ENCODE peak calls at places on chromosomes 11 and 22, in eight cellular contexts. N is AG09319, C is GM10248, S is lower lobe of right lung, Z is PC-9, E is hepatocyte, F is body of pancreas, G is A549. K is an unnamed sample.

GRCh38 chr22:21690401-21690801 is 24.6 kb downstream of the PPIL2 start:
- DNase-seq in Z (no peak), E (no peak), N (no peak), G (no peak), F (peak), S (no peak), C (peak), K (no peak)

GRCh38 chr22:39990688-39991087 is 4.1 kb upstream of the FAM83F start:
- DNase-seq in E (no peak), Z (no peak), F (no peak), S (no peak), G (no peak), N (no peak), C (no peak), K (no peak)

GRCh38 chr11:134474942-134475341 is 62.9 kb upstream of the B3GAT1 start:
- DNase-seq in S (no peak), G (no peak), E (no peak), F (no peak), C (no peak), N (no peak), Z (no peak), K (no peak)

GRCh38 chr22:44180706-44181032 is at the start of gene PARVG:
- DNase-seq in Z (no peak), S (no peak), N (no peak), G (no peak), C (peak), E (peak), F (no peak), K (no peak)

GRCh38 chr22:48968201-48968959 is 859.3 kb downstream of the BRD1 start:
- DNase-seq in Z (peak), E (peak), G (peak), C (no peak), F (peak), S (no peak), N (no peak), K (no peak)

GRCh38 chr11:100740440-100740839 is 53.4 kb downstream of the ARHGAP42 start:
- DNase-seq in C (no peak), E (no peak), F (no peak), N (no peak), G (no peak), Z (peak), S (no peak), K (no peak)

GRCh38 chr22:38720350-38720749 is 14.6 kb downstream of the GTPBP1 start:
- DNase-seq in C (no peak), S (no peak), F (no peak), G (no peak), N (no peak), E (no peak), Z (no peak), K (no peak)

GRCh38 chr11:40295466-40295865 is 1164.0 kb downstream of the LRRC4C start:
- DNase-seq in S (no peak), Z (no peak), G (no peak), F (no peak), E (no peak), C (no peak), N (no peak), K (no peak)

GRCh38 chr11:67507242-67507890 is 596 bp downstream of the CDK2AP2 start:
- DNase-seq in G (peak), S (no peak), Z (no peak), N (no peak), C (no peak), E (peak), F (peak), K (no peak)

GRCh38 chr11:73344191-73344607 is 32.0 kb upstream of the RELT start:
- DNase-seq in C (no peak), S (no peak), N (no peak), F (peak), E (no peak), Z (no peak), G (no peak), K (no peak)

GRCh38 chr22:46149493-46149997 is 781 bp upstream of the PPARA start:
- DNase-seq in N (no peak), F (peak), E (peak), C (no peak), Z (peak), S (peak), G (no peak), K (no peak)

GRCh38 chr22:46355369-46355995 is 20.0 kb downstream of the TRMU start:
- DNase-seq in F (peak), E (peak), N (no peak), G (peak), Z (peak), S (peak), C (peak), K (peak)

GRCh38 chr22:24440270-24440717 is 12.9 kb downstream of the ADORA2A start:
- DNase-seq in Z (no peak), N (no peak), S (no peak), G (no peak), C (no peak), E (no peak), F (no peak), K (no peak)

GRCh38 chr22:39522567-39523300 is 2.4 kb downstream of the ATF4 start:
- DNase-seq in C (no peak), F (peak), N (no peak), Z (peak), E (no peak), G (peak), S (peak), K (peak)

GRCh38 chr11:16860632-16861031 is 122.2 kb downstream of the C11orf58 start:
- DNase-seq in C (no peak), N (no peak), G (no peak), S (no peak), E (no peak), Z (no peak), F (peak), K (no peak)

GRCh38 chr22:19085233-19086043 is 36.8 kb downstream of the DGCR2 start:
- DNase-seq in F (peak), S (no peak), G (peak), Z (no peak), N (no peak), E (peak), C (peak), K (peak)

GRCh38 chr11:44464741-44465140 is 100.7 kb upstream of the CD82 start:
- DNase-seq in F (no peak), Z (no peak), N (no peak), C (no peak), S (no peak), E (no peak), G (peak), K (no peak)

GRCh38 chr22:39277135-39277607 is 32.4 kb upstream of the PDGFB start:
- DNase-seq in C (no peak), Z (no peak), G (no peak), F (no peak), S (no peak), E (no peak), N (peak), K (peak)

GRCh38 chr11:129444274-129444673 is 68.6 kb downstream of the BARX2 start:
- DNase-seq in Z (no peak), S (no peak), E (no peak), C (no peak), N (no peak), F (no peak), G (no peak), K (no peak)

GRCh38 chr11:44681698-44682097 is 45.1 kb upstream of the TSPAN18 start:
- DNase-seq in C (no peak), F (no peak), N (no peak), S (no peak), G (no peak), Z (no peak), E (no peak), K (peak)

GRCh38 chr11:68946416-68947090 is 34.2 kb downstream of the MRGPRD start:
- DNase-seq in N (peak), S (no peak), Z (peak), C (no peak), G (peak), F (peak), E (peak), K (peak)

GRCh38 chr22:20816559-20816958 is 42.1 kb downstream of the PI4KA start:
- DNase-seq in C (no peak), S (no peak), Z (no peak), E (no peak), G (no peak), N (no peak), F (no peak), K (no peak)

GRCh38 chr11:110564676-110565343 is 135.1 kb downstream of the FDX1 start:
- DNase-seq in G (no peak), F (no peak), N (no peak), C (no peak), S (no peak), Z (no peak), E (no peak), K (no peak)

GRCh38 chr11:83951521-83951920 is 665.4 kb upstream of the CCDC90B start:
- DNase-seq in C (no peak), E (no peak), S (no peak), G (no peak), F (no peak), Z (no peak), N (no peak), K (no peak)

GRCh38 chr22:40001800-40002577 is 7.2 kb downstream of the FAM83F start:
- DNase-seq in G (no peak), E (no peak), F (no peak), Z (peak), N (no peak), S (no peak), C (no peak), K (no peak)

GRCh38 chr11:61290905-61291690 is 4.0 kb downstream of the VWCE start:
- DNase-seq in F (no peak), E (no peak), C (no peak), N (no peak), S (peak), Z (no peak), G (no peak), K (no peak)
- TF ChIP-seq CTCF in F (no peak), E (no peak), C (peak), N (no peak), S (no peak), Z (no peak), G (no peak), K (peak)

GRCh38 chr11:75731095-75731494 is 13.5 kb downstream of the MOGAT2 start:
- DNase-seq in G (no peak), C (no peak), Z (no peak), E (no peak), F (no peak), S (no peak), N (no peak), K (no peak)
- TF ChIP-seq CTCF in G (no peak), C (no peak), Z (no peak), E (no peak), F (no peak), S (no peak), N (no peak), K (peak)

GRCh38 chr22:50001388-50002231 is 11.0 kb downstream of the IL17REL start:
- DNase-seq in Z (no peak), E (no peak), S (peak), G (no peak), F (peak), N (no peak), C (no peak), K (no peak)
- TF ChIP-seq CTCF in Z (no peak), E (no peak), S (no peak), G (no peak), F (no peak), N (no peak), C (no peak), K (peak)

GRCh38 chr11:70226967-70227366 is 23.9 kb downstream of the FADD start:
- DNase-seq in N (no peak), C (no peak), S (peak), E (no peak), Z (no peak), F (no peak), G (no peak), K (no peak)
- TF ChIP-seq CTCF in N (peak), C (no peak), S (peak), E (no peak), Z (peak), F (no peak), G (no peak), K (peak)

GRCh38 chr11:111978028-111978771 is 41.1 kb downstream of the DIXDC1 start:
- DNase-seq in S (no peak), G (no peak), C (no peak), N (peak), F (peak), Z (no peak), E (peak), K (peak)
- TF ChIP-seq CTCF in S (no peak), G (no peak), C (no peak), N (no peak), F (no peak), Z (no peak), E (no peak), K (peak)

DNA sequence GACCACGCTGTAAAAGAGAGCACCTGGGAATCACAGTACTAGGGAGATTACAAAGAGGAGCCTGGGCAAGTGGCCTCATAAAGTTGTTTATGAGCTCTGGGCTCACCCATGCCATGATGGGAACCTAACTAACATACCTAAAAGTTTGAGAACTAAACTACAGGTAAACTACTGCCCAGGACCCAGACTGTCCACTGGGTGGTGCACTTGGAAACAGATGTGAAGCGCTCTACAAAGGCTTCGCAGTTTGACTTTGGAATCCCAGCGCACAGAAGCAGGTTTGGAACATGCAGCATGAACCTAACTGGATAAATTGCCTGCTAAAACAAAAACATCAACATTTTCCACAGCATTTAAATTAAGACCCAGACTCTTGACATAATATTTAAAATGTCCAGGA is 418.6 kb downstream of the FAM181B start:
- DNase-seq in G (peak), E (peak), F (peak), C (no peak), N (no peak), Z (peak), S (no peak), K (no peak)
- TF ChIP-seq CTCF in G (no peak), E (peak), F (peak), C (peak), N (no peak), Z (peak), S (peak), K (no peak)

GRCh38 chr22:28710112-28710888 is 30.7 kb upstream of the TTC28 start:
- DNase-seq in C (no peak), E (peak), G (peak), Z (peak), S (no peak), N (peak), F (no peak), K (peak)

GRCh38 chr22:28714043-28714442 is 27.6 kb downstream of the CHEK2 start:
- DNase-seq in N (no peak), S (no peak), F (no peak), Z (no peak), G (no peak), E (no peak), C (no peak), K (no peak)

GRCh38 chr22:28711341-28711740 is 30.3 kb downstream of the CHEK2 start:
- DNase-seq in G (no peak), S (no peak), F (no peak), Z (no peak), E (no peak), N (no peak), C (no peak), K (no peak)

GRCh38 chr22:28710889-28711285 is 30.7 kb downstream of the CHEK2 start:
- DNase-seq in E (no peak), S (no peak), G (no peak), F (no peak), C (no peak), Z (no peak), N (no peak), K (no peak)

DNA sequence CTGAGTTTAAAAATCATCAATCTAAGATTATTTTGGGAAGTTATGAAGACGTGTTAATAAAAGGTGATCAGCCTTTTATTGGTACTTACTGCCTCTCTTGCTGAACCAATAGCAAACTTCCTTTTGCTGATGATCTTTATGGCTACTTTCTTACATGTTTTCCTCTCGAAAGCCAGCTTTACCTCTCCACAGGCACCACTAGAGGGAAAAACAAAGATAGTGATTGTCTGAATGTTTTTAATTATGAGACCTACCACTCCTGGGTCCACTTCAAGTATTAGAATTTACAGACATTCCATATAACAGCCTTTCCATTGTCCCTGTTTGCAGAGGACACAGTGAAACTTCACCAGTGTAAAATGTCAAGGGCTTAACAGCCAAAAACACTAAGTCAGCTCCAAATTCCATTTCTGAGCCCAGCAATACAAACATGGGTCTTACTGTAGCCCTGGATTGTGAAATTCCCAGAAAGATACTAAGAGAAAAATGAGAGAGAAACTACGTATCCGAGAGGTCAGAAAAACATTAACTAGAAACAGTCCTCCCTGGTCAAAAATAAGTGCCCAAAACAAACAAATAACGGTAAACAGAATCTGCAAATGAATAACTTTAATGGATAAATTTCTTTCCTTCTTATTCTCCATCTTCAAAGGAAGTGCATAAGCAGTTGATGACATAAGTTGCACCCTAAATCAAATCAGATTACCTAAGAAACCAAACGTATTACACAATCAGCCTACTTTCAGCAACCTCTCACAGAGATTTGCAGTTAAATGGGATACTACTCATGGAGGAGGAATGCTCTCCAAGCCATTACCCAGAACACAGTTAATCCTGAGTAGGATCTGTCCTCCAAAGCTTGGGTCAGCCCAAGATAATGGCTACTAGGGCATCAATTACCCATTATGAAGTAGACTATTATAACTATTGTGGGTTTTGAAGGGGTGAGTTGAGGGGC is 29.5 kb downstream of the CHEK2 start:
- DNase-seq in N (peak), E (peak), Z (no peak), C (no peak), G (peak), S (no peak), F (no peak), K (peak)
- TF ChIP-seq CTCF in N (peak), E (peak), Z (no peak), C (no peak), G (no peak), S (no peak), F (no peak), K (peak)

GRCh38 chr22:50270302-50271010 is at the start of gene MAPK11:
- DNase-seq in S (peak), E (peak), C (peak), N (no peak), Z (peak), F (peak), G (peak), K (peak)
- TF ChIP-seq CTCF in S (no peak), E (no peak), C (no peak), N (no peak), Z (no peak), F (no peak), G (no peak), K (no peak)

DNA sequence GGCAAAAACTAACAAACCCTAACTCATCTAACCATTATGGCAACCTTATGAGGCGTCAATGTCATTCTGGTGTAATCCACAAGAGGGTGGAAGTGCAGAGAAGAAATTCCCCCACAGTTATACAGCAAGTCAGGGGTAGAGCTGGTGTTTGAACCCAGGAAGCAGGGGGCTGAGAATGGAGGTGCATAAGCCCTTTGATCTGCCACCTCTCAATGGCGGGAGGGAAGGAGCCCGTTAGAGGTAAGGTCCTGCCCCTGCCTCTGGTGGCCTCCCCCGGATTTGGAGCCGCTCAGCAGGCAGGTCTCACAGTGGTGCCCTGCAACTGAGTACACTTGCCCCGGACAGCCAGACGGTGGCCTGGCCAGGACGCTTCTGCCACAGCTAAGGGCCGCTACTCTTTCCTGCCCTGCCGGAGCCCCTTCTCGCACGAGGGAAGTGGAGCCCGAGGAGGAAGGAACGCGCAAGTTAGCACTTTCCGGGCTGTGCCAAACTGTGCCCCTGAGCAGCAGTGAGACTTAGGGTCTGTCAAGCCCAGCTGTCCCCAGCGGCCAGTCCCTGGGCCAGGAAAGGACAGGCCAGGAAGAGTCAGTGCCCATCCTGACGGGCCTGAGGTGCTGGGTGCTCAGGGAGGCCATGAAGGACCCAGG is 1.1 kb downstream of the FXYD2 start:
- DNase-seq in E (no peak), C (peak), F (no peak), G (peak), S (no peak), N (no peak), Z (no peak), K (no peak)
- TF ChIP-seq CTCF in E (peak), C (no peak), F (no peak), G (no peak), S (peak), N (no peak), Z (peak), K (peak)

GRCh38 chr11:47551086-47551485 is 1.8 kb downstream of the CELF1 start:
- DNase-seq in C (peak), Z (no peak), E (peak), S (no peak), N (no peak), G (peak), F (no peak), K (peak)
- TF ChIP-seq CTCF in C (peak), Z (peak), E (no peak), S (no peak), N (peak), G (no peak), F (no peak), K (peak)

K was measured in HFFc6.